ENCODE peak calls at places on chromosomes 5 and 9, in eight cellular contexts. One of them, this sample, is unnamed.
A peak's percentile ranks its signal among the peaks of the same experiment; 100 is the strongest.

GRCh38 chr5:133054697-133055471 is 3.1 kb downstream of the HSPA4 start:
- DNase-seq in IMR-90: no peak
- DNase-seq in AG09319: no peak
- DNase-seq in right lobe of liver: no peak
- DNase-seq in CD14-positive monocyte: no peak
- DNase-seq in WTC11: no peak
- DNase-seq in ovary: no peak
- DNase-seq in NB4: no peak
- DNase-seq in this sample: no peak

GRCh38 chr5:9878196-9878595 is 248.0 kb upstream of the TAS2R1 start:
- DNase-seq in IMR-90: no peak
- DNase-seq in AG09319: peak; percentile 42
- DNase-seq in right lobe of liver: no peak
- DNase-seq in CD14-positive monocyte: no peak
- DNase-seq in WTC11: no peak
- DNase-seq in ovary: no peak
- DNase-seq in NB4: no peak
- DNase-seq in this sample: no peak

GRCh38 chr5:159773062-159773924 is 143.0 kb upstream of the ADRA1B start:
- DNase-seq in IMR-90: peak; percentile 90
- DNase-seq in AG09319: peak; percentile 40
- DNase-seq in right lobe of liver: peak; percentile 61
- DNase-seq in CD14-positive monocyte: peak; percentile 76
- DNase-seq in WTC11: peak; percentile 60
- DNase-seq in ovary: peak; percentile 88
- DNase-seq in NB4: peak; percentile 85
- DNase-seq in this sample: no peak

GRCh38 chr9:19298601-19299000 is 68.1 kb downstream of the DENND4C start:
- DNase-seq in IMR-90: no peak
- DNase-seq in AG09319: no peak
- DNase-seq in right lobe of liver: no peak
- DNase-seq in CD14-positive monocyte: no peak
- DNase-seq in WTC11: no peak
- DNase-seq in ovary: no peak
- DNase-seq in NB4: no peak
- DNase-seq in this sample: no peak

GRCh38 chr5:167783145-167783817 is 508.2 kb upstream of the WWC1 start:
- DNase-seq in IMR-90: no peak
- DNase-seq in AG09319: no peak
- DNase-seq in right lobe of liver: no peak
- DNase-seq in CD14-positive monocyte: no peak
- DNase-seq in WTC11: no peak
- DNase-seq in ovary: no peak
- DNase-seq in NB4: no peak
- DNase-seq in this sample: no peak

GRCh38 chr5:66680227-66680626 is 84.0 kb downstream of the MAST4 start:
- DNase-seq in IMR-90: no peak
- DNase-seq in AG09319: no peak
- DNase-seq in right lobe of liver: no peak
- DNase-seq in CD14-positive monocyte: no peak
- DNase-seq in WTC11: no peak
- DNase-seq in ovary: no peak
- DNase-seq in NB4: no peak
- DNase-seq in this sample: no peak

GRCh38 chr9:88949425-88949824 is 41.8 kb upstream of the S1PR3 start:
- DNase-seq in IMR-90: peak; percentile 52
- DNase-seq in AG09319: no peak
- DNase-seq in right lobe of liver: no peak
- DNase-seq in CD14-positive monocyte: no peak
- DNase-seq in WTC11: no peak
- DNase-seq in ovary: no peak
- DNase-seq in NB4: peak; percentile 38
- DNase-seq in this sample: no peak

GRCh38 chr5:84411832-84412605 is 27.3 kb upstream of the EDIL3 start:
- DNase-seq in IMR-90: peak; percentile 49
- DNase-seq in AG09319: no peak
- DNase-seq in right lobe of liver: no peak
- DNase-seq in CD14-positive monocyte: no peak
- DNase-seq in WTC11: no peak
- DNase-seq in ovary: no peak
- DNase-seq in NB4: no peak
- DNase-seq in this sample: no peak

GRCh38 chr5:160083501-160083900 is 35.7 kb downstream of the PWWP2A start:
- DNase-seq in IMR-90: no peak
- DNase-seq in AG09319: no peak
- DNase-seq in right lobe of liver: no peak
- DNase-seq in CD14-positive monocyte: no peak
- DNase-seq in WTC11: no peak
- DNase-seq in ovary: no peak
- DNase-seq in NB4: no peak
- DNase-seq in this sample: no peak

GRCh38 chr5:138631204-138631928 is 56.2 kb upstream of the HSPA9 start:
- DNase-seq in IMR-90: no peak
- DNase-seq in AG09319: no peak
- DNase-seq in right lobe of liver: no peak
- DNase-seq in CD14-positive monocyte: no peak
- DNase-seq in WTC11: no peak
- DNase-seq in ovary: no peak
- DNase-seq in NB4: no peak
- DNase-seq in this sample: peak; percentile 27

GRCh38 chr5:131854134-131854533 is 57.3 kb upstream of the FNIP1 start:
- DNase-seq in IMR-90: peak; percentile 10
- DNase-seq in AG09319: no peak
- DNase-seq in right lobe of liver: no peak
- DNase-seq in CD14-positive monocyte: no peak
- DNase-seq in WTC11: no peak
- DNase-seq in ovary: no peak
- DNase-seq in NB4: peak; percentile 4
- DNase-seq in this sample: no peak

GRCh38 chr9:18061856-18062255 is 412.1 kb upstream of the ADAMTSL1 start:
- DNase-seq in IMR-90: peak; percentile 11
- DNase-seq in AG09319: no peak
- DNase-seq in right lobe of liver: no peak
- DNase-seq in CD14-positive monocyte: no peak
- DNase-seq in WTC11: no peak
- DNase-seq in ovary: no peak
- DNase-seq in NB4: peak; percentile 37
- DNase-seq in this sample: no peak

GRCh38 chr9:136995772-136996308 is 528 bp downstream of the CLIC3 start:
- DNase-seq in IMR-90: peak; percentile 6
- DNase-seq in AG09319: peak; percentile 4
- DNase-seq in right lobe of liver: no peak
- DNase-seq in CD14-positive monocyte: no peak
- DNase-seq in WTC11: no peak
- DNase-seq in ovary: no peak
- DNase-seq in NB4: no peak
- DNase-seq in this sample: no peak

GRCh38 chr9:33263936-33264472 is 504 bp downstream of the BAG1 start:
- DNase-seq in IMR-90: no peak
- DNase-seq in AG09319: no peak
- DNase-seq in right lobe of liver: peak; percentile 76
- DNase-seq in CD14-positive monocyte: peak; percentile 61
- DNase-seq in WTC11: no peak
- DNase-seq in ovary: peak; percentile 59
- DNase-seq in NB4: peak; percentile 73
- DNase-seq in this sample: no peak

GRCh38 chr5:91643796-91644195 is 260.7 kb upstream of the ARRDC3 start:
- DNase-seq in IMR-90: peak; percentile 16
- DNase-seq in AG09319: no peak
- DNase-seq in right lobe of liver: no peak
- DNase-seq in CD14-positive monocyte: no peak
- DNase-seq in WTC11: no peak
- DNase-seq in ovary: no peak
- DNase-seq in NB4: no peak
- DNase-seq in this sample: no peak

GRCh38 chr5:91639744-91640143 is 256.6 kb upstream of the ARRDC3 start:
- DNase-seq in IMR-90: no peak
- DNase-seq in AG09319: no peak
- DNase-seq in right lobe of liver: no peak
- DNase-seq in CD14-positive monocyte: no peak
- DNase-seq in WTC11: no peak
- DNase-seq in ovary: no peak
- DNase-seq in NB4: no peak
- DNase-seq in this sample: no peak

GRCh38 chr5:91645347-91645746 is 262.2 kb upstream of the ARRDC3 start:
- DNase-seq in IMR-90: no peak
- DNase-seq in AG09319: no peak
- DNase-seq in right lobe of liver: no peak
- DNase-seq in CD14-positive monocyte: no peak
- DNase-seq in WTC11: no peak
- DNase-seq in ovary: no peak
- DNase-seq in NB4: no peak
- DNase-seq in this sample: no peak

GRCh38 chr5:91642592-91642991 is 259.5 kb upstream of the ARRDC3 start:
- DNase-seq in IMR-90: no peak
- DNase-seq in AG09319: no peak
- DNase-seq in right lobe of liver: no peak
- DNase-seq in CD14-positive monocyte: no peak
- DNase-seq in WTC11: no peak
- DNase-seq in ovary: no peak
- DNase-seq in NB4: no peak
- DNase-seq in this sample: no peak

DNA sequence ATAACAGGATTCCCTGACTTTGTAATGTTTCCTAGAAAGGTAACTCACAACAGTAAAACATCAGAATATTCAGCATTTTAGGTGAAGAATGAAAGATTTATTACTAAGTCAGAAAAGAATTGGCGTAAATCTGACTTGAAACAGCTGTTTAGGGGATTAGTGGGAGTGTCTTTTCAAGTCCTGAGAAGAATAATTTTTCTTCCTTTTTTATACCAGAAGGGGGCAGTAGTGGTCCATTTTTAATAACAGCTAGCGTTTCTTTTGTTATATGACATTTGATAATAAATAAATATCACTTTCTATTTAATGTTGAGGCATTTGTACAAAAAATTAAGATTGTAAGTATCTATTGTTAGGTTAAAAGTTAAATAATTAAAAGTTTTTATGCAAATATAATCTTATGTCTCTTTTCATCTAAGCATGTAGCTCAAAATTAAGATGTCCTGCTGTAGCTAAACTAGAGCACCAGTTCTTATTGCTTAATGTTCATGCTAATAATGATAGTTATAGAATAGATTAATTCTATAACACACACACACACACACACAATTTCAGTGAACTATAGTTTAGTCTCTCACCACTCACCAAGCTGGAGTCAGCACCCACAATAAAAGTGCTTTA is 258.7 kb upstream of the ARRDC3 start:
- DNase-seq in IMR-90: peak; percentile 41
- DNase-seq in AG09319: peak; percentile 2
- DNase-seq in right lobe of liver: no peak
- DNase-seq in CD14-positive monocyte: no peak
- DNase-seq in WTC11: no peak
- DNase-seq in ovary: no peak
- DNase-seq in NB4: peak; percentile 44
- DNase-seq in this sample: no peak
- TF ChIP-seq CTCF in IMR-90: peak; percentile 60
- TF ChIP-seq CTCF in AG09319: peak; percentile 42
- TF ChIP-seq CTCF in right lobe of liver: peak; percentile 44
- TF ChIP-seq CTCF in CD14-positive monocyte: peak; percentile 76
- TF ChIP-seq CTCF in WTC11: peak; percentile 55
- TF ChIP-seq CTCF in ovary: no peak
- TF ChIP-seq CTCF in NB4: no peak
- TF ChIP-seq CTCF in this sample: peak; percentile 93

DNA sequence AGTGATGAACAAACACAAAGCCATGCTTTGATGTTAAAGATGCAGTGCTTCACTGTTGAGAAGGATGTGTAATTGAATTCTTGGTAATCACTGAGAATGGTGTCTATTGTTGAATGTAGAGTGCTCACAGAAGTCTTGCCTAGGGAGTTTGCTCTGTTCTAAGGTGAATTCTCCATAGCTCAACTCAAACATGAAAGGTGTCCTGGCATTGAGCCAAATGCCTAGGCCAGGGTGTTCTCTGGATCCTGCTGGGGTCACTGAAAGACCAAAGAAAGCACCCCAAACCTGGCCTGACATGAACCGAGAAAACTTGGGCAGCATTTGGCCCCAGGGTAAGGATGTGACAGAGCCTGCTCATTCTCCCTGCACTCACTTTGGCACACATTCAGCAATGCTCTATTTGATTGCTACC is 217.3 kb downstream of the ARL15 start:
- DNase-seq in IMR-90: no peak
- DNase-seq in AG09319: no peak
- DNase-seq in right lobe of liver: no peak
- DNase-seq in CD14-positive monocyte: no peak
- DNase-seq in WTC11: no peak
- DNase-seq in ovary: no peak
- DNase-seq in NB4: no peak
- DNase-seq in this sample: no peak
- TF ChIP-seq CTCF in IMR-90: no peak
- TF ChIP-seq CTCF in AG09319: no peak
- TF ChIP-seq CTCF in right lobe of liver: no peak
- TF ChIP-seq CTCF in CD14-positive monocyte: no peak
- TF ChIP-seq CTCF in WTC11: no peak
- TF ChIP-seq CTCF in ovary: no peak
- TF ChIP-seq CTCF in NB4: no peak
- TF ChIP-seq CTCF in this sample: no peak

DNA sequence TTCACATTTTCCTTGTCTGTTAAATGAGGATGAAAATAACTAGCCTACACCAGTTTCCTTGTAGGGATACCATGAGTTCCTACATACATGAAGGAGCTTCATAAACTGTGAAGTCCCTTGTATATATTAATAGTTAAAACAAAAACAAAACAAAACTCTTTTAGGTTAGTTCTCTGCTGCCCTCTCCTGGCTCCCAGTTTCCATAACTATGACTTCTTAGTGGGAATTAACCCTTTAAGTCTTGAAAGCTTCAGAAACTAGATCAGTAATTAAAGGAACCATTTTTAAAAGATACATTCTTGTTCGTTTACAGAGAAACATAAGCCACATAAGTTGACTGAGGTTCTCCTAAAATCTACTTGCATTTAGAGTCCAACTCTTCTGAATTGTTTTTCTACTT is 500.0 kb upstream of the C9orf72 start:
- DNase-seq in IMR-90: peak; percentile 36
- DNase-seq in AG09319: no peak
- DNase-seq in right lobe of liver: no peak
- DNase-seq in CD14-positive monocyte: no peak
- DNase-seq in WTC11: peak; percentile 36
- DNase-seq in ovary: no peak
- DNase-seq in NB4: peak; percentile 62
- DNase-seq in this sample: no peak
- TF ChIP-seq CTCF in IMR-90: peak; percentile 55
- TF ChIP-seq CTCF in AG09319: peak; percentile 25
- TF ChIP-seq CTCF in right lobe of liver: peak; percentile 77
- TF ChIP-seq CTCF in CD14-positive monocyte: peak; percentile 30
- TF ChIP-seq CTCF in WTC11: no peak
- TF ChIP-seq CTCF in ovary: no peak
- TF ChIP-seq CTCF in NB4: peak; percentile 52
- TF ChIP-seq CTCF in this sample: peak; percentile 90

DNA sequence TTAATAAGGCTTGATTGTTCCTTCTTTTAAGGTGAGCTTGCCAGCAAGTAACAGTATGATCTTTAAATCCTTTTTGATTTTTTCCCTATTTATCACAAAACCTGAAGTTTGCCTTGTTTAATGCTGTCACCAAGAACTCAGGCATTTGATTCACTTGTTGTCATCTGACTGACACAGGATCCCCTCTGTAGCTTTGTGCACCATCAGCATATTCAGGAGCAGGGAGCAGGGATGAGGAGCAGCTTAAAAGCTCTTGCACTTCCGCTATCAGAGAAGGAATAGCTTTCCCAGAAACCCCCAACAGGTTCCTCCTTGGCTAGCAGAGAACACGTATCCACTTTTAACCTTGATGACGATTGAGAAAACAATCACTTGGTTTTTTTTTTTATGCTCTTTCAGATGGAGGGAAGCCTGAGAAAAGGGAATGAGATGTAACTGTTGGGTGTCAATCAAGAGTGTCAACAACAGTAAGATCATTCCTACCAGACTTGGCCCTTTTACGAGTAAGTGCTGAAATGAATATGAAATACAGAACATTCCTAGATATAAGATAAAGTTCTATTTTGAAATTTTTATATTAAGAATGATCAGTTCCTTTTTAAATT is 433.1 kb upstream of the CDH18 start:
- DNase-seq in IMR-90: no peak
- DNase-seq in AG09319: no peak
- DNase-seq in right lobe of liver: no peak
- DNase-seq in CD14-positive monocyte: no peak
- DNase-seq in WTC11: no peak
- DNase-seq in ovary: no peak
- DNase-seq in NB4: no peak
- DNase-seq in this sample: no peak
- TF ChIP-seq CTCF in IMR-90: no peak
- TF ChIP-seq CTCF in AG09319: no peak
- TF ChIP-seq CTCF in right lobe of liver: no peak
- TF ChIP-seq CTCF in CD14-positive monocyte: no peak
- TF ChIP-seq CTCF in WTC11: no peak
- TF ChIP-seq CTCF in ovary: no peak
- TF ChIP-seq CTCF in NB4: no peak
- TF ChIP-seq CTCF in this sample: no peak